ENCODE peak calls at places on chromosomes 12 and 14, in four cellular contexts. V is AG20443, X is nucleus accumbens, S is NCI-H1105. B is an unnamed sample.

GRCh38 chr12:26791328-26791791 is 41.6 kb downstream of the ITPR2 start:
- DNase-seq in V (no peak), X (no peak), S (no peak), B (no peak)

GRCh38 chr14:55254581-55254980 is 16.6 kb upstream of the FBXO34 start:
- DNase-seq in V (no peak), X (no peak), S (no peak), B (no peak)

GRCh38 chr14:44854114-44854513 is 107.6 kb downstream of the KLHL28 start:
- DNase-seq in V (no peak), X (no peak), S (no peak), B (no peak)

GRCh38 chr14:35808076-35808657 is 928 bp downstream of the RALGAPA1 start:
- DNase-seq in V (no peak), X (no peak), S (peak), B (peak)

GRCh38 chr14:104286496-104286895 is 148.1 kb downstream of the KIF26A start:
- DNase-seq in V (no peak), X (no peak), S (no peak), B (no peak)

GRCh38 chr14:32977913-32978312 is 39.2 kb downstream of the NPAS3 start:
- DNase-seq in V (no peak), X (no peak), S (no peak), B (no peak)

GRCh38 chr12:26737487-26738030 is 95.4 kb downstream of the ITPR2 start:
- DNase-seq in V (no peak), X (no peak), S (no peak), B (no peak)

GRCh38 chr14:102591372-102591943 is 991 bp upstream of the RCOR1 start:
- DNase-seq in V (peak), X (peak), S (peak), B (peak)

GRCh38 chr14:74658535-74659130 is 46.6 kb upstream of the LTBP2 start:
- DNase-seq in V (peak), X (no peak), S (no peak), B (no peak)

GRCh38 chr14:75492832-75493579 is 29.3 kb upstream of the BATF start:
- DNase-seq in V (no peak), X (no peak), S (no peak), B (no peak)

GRCh38 chr12:104011265-104011664 is 38.7 kb downstream of the GLT8D2 start:
- DNase-seq in V (peak), X (no peak), S (no peak), B (no peak)

GRCh38 chr14:37230551-37231194 is 32.9 kb downstream of the MIPOL1 start:
- DNase-seq in V (peak), X (no peak), S (peak), B (peak)

GRCh38 chr12:53754633-53755261 is 3.0 kb upstream of the CISTR start:
- DNase-seq in V (no peak), X (no peak), S (no peak), B (no peak)

GRCh38 chr12:81128930-81129554 is 51.2 kb downstream of the ACSS3 start:
- DNase-seq in V (peak), X (no peak), S (peak), B (peak)

GRCh38 chr14:33709286-33709685 is 241.6 kb downstream of the EGLN3 start:
- DNase-seq in V (no peak), X (no peak), S (no peak), B (no peak)

GRCh38 chr12:1220127-1221092 is 229.4 kb downstream of the ERC1 start:
- DNase-seq in V (no peak), X (no peak), S (peak), B (no peak)

GRCh38 chr12:108696111-108696995 is 35.0 kb downstream of the CORO1C start:
- DNase-seq in V (peak), X (no peak), S (no peak), B (no peak)

GRCh38 chr14:54169254-54169924 is 212.8 kb upstream of the BMP4 start:
- DNase-seq in V (no peak), X (no peak), S (no peak), B (no peak)

GRCh38 chr12:56082967-56083366 is 3.0 kb downstream of the ERBB3 start:
- DNase-seq in V (no peak), X (peak), S (no peak), B (no peak)

GRCh38 chr12:13573698-13574321 is 377.3 kb downstream of the EMP1 start:
- DNase-seq in V (peak), X (no peak), S (no peak), B (no peak)

GRCh38 chr12:34605510-34605887 is 583.2 kb downstream of the ALG10 start:
- DNase-seq in V (no peak), X (no peak), S (no peak), B (no peak)

GRCh38 chr12:44502681-44503080 is 373.4 kb downstream of the NELL2 start:
- DNase-seq in V (no peak), X (no peak), S (no peak), B (no peak)

GRCh38 chr12:103809154-103809553 is 31.9 kb downstream of the NT5DC3 start:
- DNase-seq in V (no peak), X (no peak), S (no peak), B (no peak)

GRCh38 chr12:122072031-122072970 is 6.3 kb upstream of the MLXIP start:
- DNase-seq in V (peak), X (no peak), S (no peak), B (peak)

B was measured in neural progenitor cell.